ENCODE peak calls at places on chromosomes 1 and 21, in ten cellular contexts. Q is CD4-positive, alpha-beta memory T cell; W is effector memory CD4-positive, alpha-beta T cell; T is right cardiac atrium; B is Panc1; U is prostate gland; V is body of pancreas; I is CD8-positive, alpha-beta memory T cell; L is hepatocyte; G is Karpas-422. O is an unnamed sample. For H3K27me3 and H3K4me1, the result is how much of the 10 kb centered on the place peaks cover.

GRCh38 chr1:110494036-110494435 is 24.9 kb downstream of the KCNA10 start:
- DNase-seq in Q (no peak), W (no peak), T (no peak), B (no peak), U (no peak), V (no peak), I (no peak), L (no peak), G (no peak), O (no peak)

GRCh38 chr1:175471039-175471800 is 272.2 kb downstream of the TNR start:
- DNase-seq in Q (no peak), W (no peak), T (no peak), B (peak), U (peak), V (no peak), I (no peak), L (peak), G (no peak), O (no peak)

GRCh38 chr1:28971980-28972771 is 57.8 kb downstream of the EPB41 start:
- DNase-seq in Q (no peak), W (no peak), T (no peak), B (peak), U (no peak), V (peak), I (no peak), L (peak), G (no peak), O (no peak)

GRCh38 chr1:240784776-240785175 is 172.8 kb upstream of the GREM2 start:
- DNase-seq in Q (no peak), W (no peak), T (no peak), B (no peak), U (no peak), V (no peak), I (no peak), L (no peak), G (no peak), O (no peak)

GRCh38 chr21:42187976-42188653 is 30.8 kb upstream of the ABCG1 start:
- DNase-seq in Q (peak), W (peak), T (no peak), B (no peak), U (no peak), V (peak), I (peak), L (no peak), G (peak), O (peak)

GRCh38 chr1:155135416-155136197 is at the start of gene SLC50A1:
- DNase-seq in Q (peak), W (peak), T (peak), B (peak), U (peak), V (peak), I (peak), L (peak), G (peak), O (peak)

GRCh38 chr1:237877628-237878027 is 13.1 kb downstream of the ZP4 start:
- DNase-seq in Q (no peak), W (no peak), T (no peak), B (no peak), U (no peak), V (no peak), I (no peak), L (no peak), G (no peak), O (no peak)

GRCh38 chr1:29767088-29767685 is 530.9 kb downstream of the PTPRU start:
- DNase-seq in Q (no peak), W (no peak), T (no peak), B (no peak), U (no peak), V (no peak), I (no peak), L (no peak), G (no peak), O (no peak)

GRCh38 chr1:88779880-88780279 is 95.8 kb downstream of the PKN2 start:
- DNase-seq in Q (no peak), W (no peak), T (no peak), B (no peak), U (no peak), V (no peak), I (no peak), L (no peak), G (no peak), O (no peak)

DNA sequence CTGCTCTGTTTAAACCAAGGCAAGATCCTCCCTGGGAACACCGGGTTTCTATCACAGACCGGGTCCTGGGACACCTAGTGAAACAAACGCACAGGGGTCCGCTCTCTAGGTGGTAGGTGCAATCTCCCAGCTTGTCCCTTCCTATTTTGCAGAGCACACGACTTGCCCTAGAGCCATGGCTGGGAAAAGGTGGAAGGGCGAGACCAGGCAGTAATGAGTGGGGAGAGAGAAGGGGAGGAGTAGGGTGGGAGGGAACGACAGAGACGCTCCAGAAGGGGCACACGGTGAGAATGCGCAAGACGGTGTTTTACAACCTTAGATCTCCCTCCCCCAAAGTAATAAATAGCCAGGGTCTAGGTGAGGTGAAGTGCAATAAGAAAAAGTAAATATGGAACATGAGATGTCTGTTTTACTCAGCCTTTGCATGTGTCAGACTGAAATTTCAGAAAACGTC is 9.3 kb upstream of the ARHGAP29 start:
- DNase-seq in Q (no peak), W (no peak), T (no peak), B (no peak), U (no peak), V (no peak), I (no peak), L (peak), G (no peak), O (no peak)
- H3K27me3 ChIP-seq in Q (under half), W (under half), T (under half), B (under half), U (under half), V (under half), I (under half), L (under half), G (under half), O (under half)

DNA sequence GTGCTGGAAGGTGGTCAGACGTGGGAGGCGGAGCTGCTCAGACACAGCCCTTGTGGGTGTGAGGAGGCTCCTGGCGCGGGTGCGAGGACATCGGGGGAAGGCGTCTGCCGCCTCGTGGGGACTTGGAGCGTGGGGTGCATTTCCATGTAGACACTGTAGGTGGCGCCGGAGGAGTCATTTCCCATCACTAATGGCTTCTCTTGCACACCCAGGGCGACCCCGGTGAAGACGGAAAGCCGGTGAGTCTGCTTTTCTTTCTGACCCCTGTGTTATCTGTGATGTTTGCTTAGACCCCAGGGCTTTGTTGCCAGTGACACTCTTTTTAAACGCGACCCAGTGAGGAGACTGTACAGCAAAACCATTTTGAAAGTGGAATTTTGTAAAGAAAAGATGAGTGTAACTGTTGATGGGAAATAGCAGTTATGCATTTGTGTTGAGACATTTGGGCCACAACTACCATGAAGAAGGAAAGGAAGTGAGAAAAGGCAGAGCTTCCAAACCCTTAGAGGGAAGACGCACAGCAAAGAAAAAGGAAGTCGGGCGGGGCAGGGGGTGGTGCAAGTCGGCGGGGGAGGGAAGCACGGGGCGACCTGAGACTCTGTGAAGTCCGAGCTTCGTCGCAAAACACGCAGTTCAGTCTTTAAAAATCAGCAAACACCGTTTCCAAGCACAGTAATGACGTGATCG is 64.0 kb downstream of the SLC19A1 start:
- DNase-seq in Q (peak), W (peak), T (peak), B (no peak), U (peak), V (peak), I (peak), L (peak), G (peak), O (peak)
- H3K4me1 ChIP-seq in Q (under half), W (under half), T (under half), B (under half), U (under half), V (under half), I (under half), L (under half), G (under half), O (under half)

GRCh38 chr1:157291083-157291482 is 152.9 kb upstream of the ETV3 start:
- DNase-seq in Q (no peak), W (no peak), T (no peak), B (no peak), U (no peak), V (no peak), I (no peak), L (no peak), G (no peak), O (no peak)
- H3K27me3 ChIP-seq in Q (under half), W (under half), T (under half), B (under half), U (under half), V (under half), I (under half), L (under half), G (under half), O (under half)

DNA sequence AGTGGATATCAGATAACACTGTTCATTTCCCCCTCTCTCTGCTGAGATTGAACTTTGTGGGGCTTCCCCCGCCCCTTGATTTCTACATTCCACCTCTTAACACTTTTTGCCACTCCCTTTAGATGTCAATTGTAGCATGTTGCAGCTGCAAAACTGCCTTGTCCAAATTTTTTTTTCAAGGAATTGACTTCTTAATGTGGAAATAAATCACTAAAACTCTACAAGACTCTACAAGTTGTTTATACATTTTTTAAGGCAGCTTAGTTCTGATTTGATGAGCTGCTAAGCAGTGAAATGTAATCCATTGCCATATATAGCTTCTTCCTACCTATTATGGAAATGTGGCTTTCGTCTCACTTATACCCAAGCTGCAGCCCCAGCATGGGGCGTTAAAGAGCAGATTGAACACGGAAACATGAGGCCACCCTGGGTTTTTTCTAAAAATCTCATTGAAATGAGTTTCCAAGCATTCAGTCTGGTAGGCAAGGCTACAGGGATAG is 132.2 kb downstream of the SYT2 start:
- DNase-seq in Q (no peak), W (no peak), T (no peak), B (no peak), U (no peak), V (no peak), I (no peak), L (no peak), G (no peak), O (no peak)
- H3K4me1 ChIP-seq in Q (under half), W (under half), T (under half), B (under half), U (under half), V (under half), I (under half), L (under half), G (under half), O (half or more)

O was measured in heart left ventricle.